ENCODE peak calls at places on chromosome 20, in eight cellular contexts. One of them, this sample, is unnamed.

GRCh38 chr20:23399568-23400241 is 21.6 kb downstream of the NAPB start:
- DNase-seq in Karpas-422: no peak
- DNase-seq in mesendoderm: peak
- DNase-seq in tibial artery: no peak
- DNase-seq in uterus: no peak
- DNase-seq in CD8-positive, alpha-beta memory T cell: no peak
- DNase-seq in left lung: peak
- DNase-seq in Peyer's patch: no peak
- DNase-seq in this sample: no peak

GRCh38 chr20:57568088-57568896 is 7.4 kb downstream of the PCK1 start:
- DNase-seq in Karpas-422: no peak
- DNase-seq in mesendoderm: no peak
- DNase-seq in tibial artery: no peak
- DNase-seq in uterus: no peak
- DNase-seq in CD8-positive, alpha-beta memory T cell: no peak
- DNase-seq in left lung: no peak
- DNase-seq in Peyer's patch: no peak
- DNase-seq in this sample: peak

GRCh38 chr20:55004044-55004443 is 528.7 kb downstream of the DOK5 start:
- DNase-seq in Karpas-422: no peak
- DNase-seq in mesendoderm: peak
- DNase-seq in tibial artery: no peak
- DNase-seq in uterus: no peak
- DNase-seq in CD8-positive, alpha-beta memory T cell: no peak
- DNase-seq in left lung: no peak
- DNase-seq in Peyer's patch: no peak
- DNase-seq in this sample: no peak

GRCh38 chr20:4383966-4384365 is 337.7 kb upstream of the PRND start:
- DNase-seq in Karpas-422: no peak
- DNase-seq in mesendoderm: no peak
- DNase-seq in tibial artery: no peak
- DNase-seq in uterus: no peak
- DNase-seq in CD8-positive, alpha-beta memory T cell: no peak
- DNase-seq in left lung: no peak
- DNase-seq in Peyer's patch: no peak
- DNase-seq in this sample: no peak

GRCh38 chr20:59829415-59830106 is 103.9 kb downstream of the SYCP2 start:
- DNase-seq in Karpas-422: no peak
- DNase-seq in mesendoderm: no peak
- DNase-seq in tibial artery: no peak
- DNase-seq in uterus: no peak
- DNase-seq in CD8-positive, alpha-beta memory T cell: no peak
- DNase-seq in left lung: peak
- DNase-seq in Peyer's patch: no peak
- DNase-seq in this sample: no peak

GRCh38 chr20:22004946-22005345 is 299.5 kb downstream of the PAX1 start:
- DNase-seq in Karpas-422: no peak
- DNase-seq in mesendoderm: no peak
- DNase-seq in tibial artery: no peak
- DNase-seq in uterus: no peak
- DNase-seq in CD8-positive, alpha-beta memory T cell: no peak
- DNase-seq in left lung: no peak
- DNase-seq in Peyer's patch: no peak
- DNase-seq in this sample: no peak

GRCh38 chr20:7981374-7981773 is 38.2 kb downstream of the TMX4 start:
- DNase-seq in Karpas-422: no peak
- DNase-seq in mesendoderm: no peak
- DNase-seq in tibial artery: no peak
- DNase-seq in uterus: no peak
- DNase-seq in CD8-positive, alpha-beta memory T cell: no peak
- DNase-seq in left lung: no peak
- DNase-seq in Peyer's patch: no peak
- DNase-seq in this sample: no peak

GRCh38 chr20:43977252-43977651 is 62.6 kb downstream of the TOX2 start:
- DNase-seq in Karpas-422: peak
- DNase-seq in mesendoderm: no peak
- DNase-seq in tibial artery: no peak
- DNase-seq in uterus: no peak
- DNase-seq in CD8-positive, alpha-beta memory T cell: no peak
- DNase-seq in left lung: no peak
- DNase-seq in Peyer's patch: no peak
- DNase-seq in this sample: no peak

GRCh38 chr20:5126512-5127203 is at the start of gene CDS2:
- DNase-seq in Karpas-422: peak
- DNase-seq in mesendoderm: peak
- DNase-seq in tibial artery: peak
- DNase-seq in uterus: peak
- DNase-seq in CD8-positive, alpha-beta memory T cell: peak
- DNase-seq in left lung: peak
- DNase-seq in Peyer's patch: peak
- DNase-seq in this sample: peak

DNA sequence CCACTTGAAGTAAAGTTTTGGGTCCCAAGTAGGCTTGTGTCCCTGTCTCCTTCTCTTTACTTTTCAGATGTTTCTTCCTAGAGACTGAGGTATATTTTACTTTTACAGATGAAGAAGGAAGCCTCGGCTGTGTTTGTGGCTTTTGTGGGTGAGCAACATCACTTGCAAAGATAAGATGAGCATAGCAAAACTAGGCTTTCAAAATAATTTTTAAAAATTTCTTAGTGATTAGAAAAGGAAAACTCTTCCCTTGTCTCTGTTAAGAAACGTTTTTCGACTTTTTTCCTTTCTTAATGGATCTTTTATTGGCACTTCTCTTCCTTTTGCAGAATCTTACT is 7.6 kb downstream of the PTPN1 start:
- DNase-seq in Karpas-422: no peak
- DNase-seq in mesendoderm: no peak
- DNase-seq in tibial artery: no peak
- DNase-seq in uterus: no peak
- DNase-seq in CD8-positive, alpha-beta memory T cell: peak
- DNase-seq in left lung: no peak
- DNase-seq in Peyer's patch: no peak
- DNase-seq in this sample: no peak
- H3K27ac ChIP-seq in Karpas-422: no peak
- H3K27ac ChIP-seq in mesendoderm: no peak
- H3K27ac ChIP-seq in tibial artery: no peak
- H3K27ac ChIP-seq in uterus: no peak
- H3K27ac ChIP-seq in CD8-positive, alpha-beta memory T cell: peak
- H3K27ac ChIP-seq in left lung: peak
- H3K27ac ChIP-seq in Peyer's patch: peak
- H3K27ac ChIP-seq in this sample: peak

GRCh38 chr20:48722737-48723191 is 105.0 kb downstream of the PREX1 start:
- DNase-seq in Karpas-422: no peak
- DNase-seq in mesendoderm: peak
- DNase-seq in tibial artery: peak
- DNase-seq in uterus: no peak
- DNase-seq in CD8-positive, alpha-beta memory T cell: peak
- DNase-seq in left lung: no peak
- DNase-seq in Peyer's patch: no peak
- DNase-seq in this sample: peak
- H3K27ac ChIP-seq in Karpas-422: no peak
- H3K27ac ChIP-seq in mesendoderm: no peak
- H3K27ac ChIP-seq in tibial artery: peak
- H3K27ac ChIP-seq in uterus: peak
- H3K27ac ChIP-seq in CD8-positive, alpha-beta memory T cell: peak
- H3K27ac ChIP-seq in left lung: peak
- H3K27ac ChIP-seq in Peyer's patch: peak
- H3K27ac ChIP-seq in this sample: peak

GRCh38 chr20:41133709-41134361 is 3.5 kb upstream of the PLCG1 start:
- DNase-seq in Karpas-422: peak
- DNase-seq in mesendoderm: no peak
- DNase-seq in tibial artery: no peak
- DNase-seq in uterus: no peak
- DNase-seq in CD8-positive, alpha-beta memory T cell: peak
- DNase-seq in left lung: no peak
- DNase-seq in Peyer's patch: no peak
- DNase-seq in this sample: no peak

GRCh38 chr20:41135888-41136243 is 1.5 kb upstream of the PLCG1 start:
- DNase-seq in Karpas-422: no peak
- DNase-seq in mesendoderm: no peak
- DNase-seq in tibial artery: no peak
- DNase-seq in uterus: no peak
- DNase-seq in CD8-positive, alpha-beta memory T cell: no peak
- DNase-seq in left lung: no peak
- DNase-seq in Peyer's patch: no peak
- DNase-seq in this sample: no peak

GRCh38 chr20:41136336-41136694 is 1.0 kb upstream of the PLCG1 start:
- DNase-seq in Karpas-422: peak
- DNase-seq in mesendoderm: peak
- DNase-seq in tibial artery: no peak
- DNase-seq in uterus: no peak
- DNase-seq in CD8-positive, alpha-beta memory T cell: peak
- DNase-seq in left lung: no peak
- DNase-seq in Peyer's patch: no peak
- DNase-seq in this sample: no peak

GRCh38 chr20:41134362-41135186 is 2.8 kb upstream of the PLCG1 start:
- DNase-seq in Karpas-422: no peak
- DNase-seq in mesendoderm: no peak
- DNase-seq in tibial artery: no peak
- DNase-seq in uterus: no peak
- DNase-seq in CD8-positive, alpha-beta memory T cell: no peak
- DNase-seq in left lung: no peak
- DNase-seq in Peyer's patch: no peak
- DNase-seq in this sample: no peak

GRCh38 chr20:41135187-41135887 is 2.0 kb upstream of the PLCG1 start:
- DNase-seq in Karpas-422: peak
- DNase-seq in mesendoderm: peak
- DNase-seq in tibial artery: no peak
- DNase-seq in uterus: no peak
- DNase-seq in CD8-positive, alpha-beta memory T cell: peak
- DNase-seq in left lung: no peak
- DNase-seq in Peyer's patch: peak
- DNase-seq in this sample: peak
- H3K27ac ChIP-seq in Karpas-422: peak
- H3K27ac ChIP-seq in mesendoderm: peak
- H3K27ac ChIP-seq in tibial artery: no peak
- H3K27ac ChIP-seq in uterus: no peak
- H3K27ac ChIP-seq in CD8-positive, alpha-beta memory T cell: no peak
- H3K27ac ChIP-seq in left lung: no peak
- H3K27ac ChIP-seq in Peyer's patch: no peak
- H3K27ac ChIP-seq in this sample: no peak

DNA sequence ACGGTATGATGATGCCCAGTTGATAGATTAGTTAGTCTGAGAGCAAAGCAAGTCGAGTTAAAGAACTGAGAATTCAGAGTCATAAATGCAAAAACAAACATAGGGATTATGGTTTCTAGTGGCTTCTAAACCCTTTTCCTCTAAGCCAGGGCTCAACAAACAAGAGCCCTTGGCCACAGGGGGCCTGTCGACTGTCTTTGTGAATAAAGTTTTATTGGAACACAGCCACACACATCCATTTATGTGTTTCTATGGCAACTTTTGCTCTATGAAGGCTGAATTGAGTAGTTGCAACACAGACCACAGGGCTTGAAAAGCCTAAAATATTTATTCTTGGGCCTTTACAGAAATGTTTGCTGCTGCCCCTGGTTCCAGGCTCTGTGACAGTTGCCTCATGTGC is 76.2 kb downstream of the SLC24A3 start:
- DNase-seq in Karpas-422: no peak
- DNase-seq in mesendoderm: no peak
- DNase-seq in tibial artery: no peak
- DNase-seq in uterus: no peak
- DNase-seq in CD8-positive, alpha-beta memory T cell: no peak
- DNase-seq in left lung: no peak
- DNase-seq in Peyer's patch: no peak
- DNase-seq in this sample: no peak
- H3K27ac ChIP-seq in Karpas-422: no peak
- H3K27ac ChIP-seq in mesendoderm: no peak
- H3K27ac ChIP-seq in tibial artery: peak
- H3K27ac ChIP-seq in uterus: peak
- H3K27ac ChIP-seq in CD8-positive, alpha-beta memory T cell: no peak
- H3K27ac ChIP-seq in left lung: no peak
- H3K27ac ChIP-seq in Peyer's patch: no peak
- H3K27ac ChIP-seq in this sample: no peak

DNA sequence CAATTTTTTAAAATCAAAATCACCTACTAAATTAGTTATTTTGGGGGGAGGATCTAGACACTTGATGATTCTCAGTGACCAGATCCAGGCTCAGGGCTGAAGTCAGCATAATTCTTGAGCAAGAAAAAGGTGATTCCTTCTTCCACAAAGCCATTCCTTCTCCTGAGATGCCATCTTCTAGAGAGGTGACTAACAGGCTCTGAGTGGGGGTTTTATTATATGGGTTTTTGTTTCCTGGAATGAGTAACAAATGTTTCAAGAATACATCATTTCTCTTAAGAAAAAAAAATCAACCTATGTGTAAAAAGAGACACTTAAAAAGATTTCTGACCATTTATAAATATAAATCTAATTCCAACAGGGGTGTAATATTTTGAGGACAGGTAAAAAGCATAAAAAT is 154.3 kb downstream of the NFATC2 start:
- DNase-seq in Karpas-422: no peak
- DNase-seq in mesendoderm: no peak
- DNase-seq in tibial artery: no peak
- DNase-seq in uterus: no peak
- DNase-seq in CD8-positive, alpha-beta memory T cell: no peak
- DNase-seq in left lung: no peak
- DNase-seq in Peyer's patch: no peak
- DNase-seq in this sample: no peak
- H3K27ac ChIP-seq in Karpas-422: peak
- H3K27ac ChIP-seq in mesendoderm: no peak
- H3K27ac ChIP-seq in tibial artery: no peak
- H3K27ac ChIP-seq in uterus: no peak
- H3K27ac ChIP-seq in CD8-positive, alpha-beta memory T cell: no peak
- H3K27ac ChIP-seq in left lung: no peak
- H3K27ac ChIP-seq in Peyer's patch: no peak
- H3K27ac ChIP-seq in this sample: no peak

GRCh38 chr20:53827996-53828672 is 234.5 kb upstream of the ZNF217 start:
- DNase-seq in Karpas-422: no peak
- DNase-seq in mesendoderm: peak
- DNase-seq in tibial artery: no peak
- DNase-seq in uterus: peak
- DNase-seq in CD8-positive, alpha-beta memory T cell: no peak
- DNase-seq in left lung: no peak
- DNase-seq in Peyer's patch: no peak
- DNase-seq in this sample: no peak
- H3K27ac ChIP-seq in Karpas-422: no peak
- H3K27ac ChIP-seq in mesendoderm: no peak
- H3K27ac ChIP-seq in tibial artery: peak
- H3K27ac ChIP-seq in uterus: peak
- H3K27ac ChIP-seq in CD8-positive, alpha-beta memory T cell: no peak
- H3K27ac ChIP-seq in left lung: peak
- H3K27ac ChIP-seq in Peyer's patch: peak
- H3K27ac ChIP-seq in this sample: peak

DNA sequence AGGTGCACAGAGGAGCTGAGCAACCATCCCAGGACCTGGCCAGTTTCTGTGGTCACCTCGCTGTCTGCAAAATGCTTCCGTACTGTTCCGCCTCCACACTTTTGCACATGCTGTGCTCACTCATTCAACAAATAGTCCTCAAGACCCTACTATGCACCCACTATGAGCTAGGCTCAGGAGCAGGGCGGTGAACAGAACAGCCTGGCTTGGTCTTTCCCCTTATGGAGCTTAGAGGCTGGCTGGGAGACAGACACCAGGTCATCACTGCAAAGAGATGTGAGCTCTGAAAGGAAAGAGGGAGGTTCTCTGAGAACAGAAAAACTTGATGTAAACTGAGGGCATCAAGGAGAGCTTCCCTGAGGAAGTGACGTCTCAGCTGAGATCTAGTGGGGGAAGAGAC is 30.9 kb upstream of the TGM2 start:
- DNase-seq in Karpas-422: no peak
- DNase-seq in mesendoderm: no peak
- DNase-seq in tibial artery: no peak
- DNase-seq in uterus: no peak
- DNase-seq in CD8-positive, alpha-beta memory T cell: no peak
- DNase-seq in left lung: no peak
- DNase-seq in Peyer's patch: no peak
- DNase-seq in this sample: no peak
- H3K27ac ChIP-seq in Karpas-422: no peak
- H3K27ac ChIP-seq in mesendoderm: no peak
- H3K27ac ChIP-seq in tibial artery: peak
- H3K27ac ChIP-seq in uterus: no peak
- H3K27ac ChIP-seq in CD8-positive, alpha-beta memory T cell: no peak
- H3K27ac ChIP-seq in left lung: peak
- H3K27ac ChIP-seq in Peyer's patch: no peak
- H3K27ac ChIP-seq in this sample: no peak

This sample was measured in right lobe of liver.